ENCODE peak calls at places on chromosomes 5 and 9, in six cellular contexts. G is GM12878; Z is CD8-positive, alpha-beta memory T cell; A is sigmoid colon; L is right atrium auricular region; Q is left ventricle myocardium inferior. C is an unnamed sample.

GRCh38 chr5:96067902-96068614 is 106.4 kb upstream of the ELL2 start:
- DNase-seq in Q (no peak), A (no peak), G (no peak), Z (no peak), L (no peak), C (no peak)

GRCh38 chr9:93813687-93814560 is 141.2 kb downstream of the BARX1 start:
- DNase-seq in G (no peak), Z (no peak), L (no peak), A (no peak), Q (no peak), C (no peak)

GRCh38 chr9:113587471-113588031 is 124.0 kb downstream of the RGS3 start:
- DNase-seq in L (peak; percentile 75), G (no peak), Q (peak; percentile 77), A (peak; percentile 80), Z (no peak), C (peak; percentile 82)

GRCh38 chr5:177128551-177128976 is 5.0 kb upstream of the NSD1 start:
- DNase-seq in L (no peak), Z (no peak), G (no peak), Q (no peak), A (peak; percentile 45), C (peak; percentile 45)

GRCh38 chr5:1054799-1055775 is 46.5 kb downstream of the NKD2 start:
- DNase-seq in Q (peak; percentile 13), Z (no peak), A (no peak), G (no peak), L (no peak), C (peak; percentile 71)

GRCh38 chr5:178201927-178202235 is 2.5 kb upstream of the HNRNPAB start:
- DNase-seq in Q (no peak), Z (no peak), A (peak; percentile 50), L (no peak), G (no peak), C (no peak)

GRCh38 chr9:32551491-32552049 is 557 bp upstream of the SMIM27 start:
- DNase-seq in Q (no peak), Z (peak; percentile 62), A (peak; percentile 70), L (peak; percentile 61), G (peak; percentile 12), C (no peak)

GRCh38 chr5:122126177-122126701 is 3.1 kb upstream of the ZNF474 start:
- DNase-seq in L (no peak), A (no peak), G (no peak), Q (no peak), Z (no peak), C (no peak)

GRCh38 chr9:133954862-133955529 is 37.1 kb downstream of the VAV2 start:
- DNase-seq in G (peak; percentile 59), L (no peak), Z (peak; percentile 32), Q (no peak), A (no peak), C (peak; percentile 56)

GRCh38 chr5:172740483-172741205 is 30.4 kb downstream of the DUSP1 start:
- DNase-seq in G (no peak), Q (peak; percentile 74), L (peak; percentile 89), Z (no peak), A (peak; percentile 94), C (peak; percentile 89)

GRCh38 chr5:17235736-17236330 is 18.4 kb downstream of the BASP1 start:
- DNase-seq in G (no peak), A (no peak), Q (no peak), Z (no peak), L (no peak), C (no peak)

GRCh38 chr5:93794954-93795353 is 53.6 kb upstream of the POU5F2 start:
- DNase-seq in G (no peak), L (no peak), Z (no peak), A (no peak), Q (no peak), C (peak; percentile 40)

GRCh38 chr9:86061972-86062739 is 37.2 kb downstream of the GOLM1 start:
- DNase-seq in A (no peak), G (no peak), L (no peak), Q (no peak), Z (no peak), C (no peak)

GRCh38 chr9:86064220-86064619 is 35.1 kb downstream of the GOLM1 start:
- DNase-seq in A (no peak), G (no peak), Q (no peak), Z (no peak), L (no peak), C (no peak)

GRCh38 chr9:86057491-86057890 is 41.9 kb downstream of the GOLM1 start:
- DNase-seq in L (no peak), A (no peak), G (no peak), Q (no peak), Z (no peak), C (no peak)

DNA sequence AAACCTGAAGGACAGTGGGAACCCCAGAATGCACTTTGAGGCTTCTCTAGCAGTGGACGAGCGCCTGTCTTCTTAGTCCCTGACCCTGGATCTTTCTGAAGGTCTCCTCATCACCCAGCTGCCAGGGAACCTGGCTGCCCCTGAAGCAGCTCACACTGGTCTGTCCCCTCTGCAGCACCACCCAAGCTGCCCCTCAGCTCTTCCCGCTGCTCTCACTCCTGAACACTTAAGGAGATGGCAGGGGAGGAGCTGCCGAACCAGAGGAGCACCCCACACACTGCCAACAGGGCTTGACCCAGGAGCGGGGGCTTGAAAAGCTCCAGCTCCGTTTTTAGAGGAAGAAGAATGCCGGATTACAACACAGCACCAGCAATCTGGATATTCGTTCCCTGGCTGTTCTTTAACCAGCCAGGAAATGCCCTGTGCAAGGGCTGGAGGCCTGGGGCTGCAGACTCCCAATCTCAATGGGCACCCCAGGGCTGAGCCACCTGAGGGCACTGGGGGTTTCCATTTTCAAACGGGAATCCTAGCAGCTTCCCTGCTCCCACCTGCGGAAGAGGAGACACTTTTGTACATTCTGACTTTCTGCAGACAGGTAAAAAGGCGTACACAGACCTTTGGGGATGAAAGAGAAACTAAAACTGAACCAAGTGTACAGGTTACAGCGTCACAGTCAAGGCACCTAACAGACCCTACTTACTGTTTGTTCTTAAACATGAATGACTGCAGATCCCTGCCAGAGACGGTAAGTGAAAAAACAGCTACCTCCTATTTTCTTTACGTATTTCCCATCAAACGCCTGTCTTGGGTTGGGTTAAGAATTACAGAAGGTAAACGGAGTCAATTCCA is 36.3 kb downstream of the GOLM1 start:
- DNase-seq in G (no peak), L (no peak), Z (no peak), A (no peak), Q (no peak), C (no peak)
- H3K4me3 ChIP-seq in G (no peak overlapping the region), L (no peak overlapping the region), Z (no peak overlapping the region), A (no peak overlapping the region), Q (no peak overlapping the region), C (peak overlapping the region; percentile 47)

GRCh38 chr5:73157399-73158303 is 15.3 kb upstream of the TMEM174 start:
- DNase-seq in L (no peak), A (no peak), Z (no peak), G (no peak), Q (no peak), C (no peak)

GRCh38 chr5:73155541-73156222 is 17.3 kb upstream of the TMEM174 start:
- DNase-seq in A (no peak), Z (no peak), G (no peak), Q (no peak), L (no peak), C (no peak)

GRCh38 chr5:73158313-73158712 is 14.7 kb upstream of the TMEM174 start:
- DNase-seq in Z (no peak), A (no peak), Q (no peak), L (no peak), G (no peak), C (no peak)

GRCh38 chr5:73154607-73155006 is 18.4 kb upstream of the TMEM174 start:
- DNase-seq in L (no peak), A (no peak), G (no peak), Z (no peak), Q (no peak), C (no peak)

DNA sequence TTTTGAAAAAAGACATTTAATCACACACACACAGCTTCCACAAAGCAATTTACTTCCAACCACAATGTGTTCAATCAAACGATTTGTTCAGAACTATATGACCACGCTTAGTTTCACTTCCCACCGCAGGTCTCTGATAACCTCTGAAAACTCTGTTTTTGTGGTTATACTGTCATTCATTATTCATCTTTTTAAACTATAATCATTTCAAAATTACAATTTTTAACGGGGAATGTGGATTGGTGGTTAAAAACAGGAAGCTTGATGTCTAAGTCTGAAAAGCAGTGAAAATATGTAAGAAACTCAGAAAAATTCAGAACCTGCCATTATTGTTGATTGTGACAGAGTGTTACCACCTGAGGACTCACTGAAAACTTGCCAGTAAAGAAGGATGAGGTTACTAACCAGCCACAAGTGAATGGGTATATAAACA is 12.7 kb upstream of the TMEM174 start:
- DNase-seq in A (no peak), G (peak; percentile 62), Q (no peak), Z (peak; percentile 59), L (no peak), C (no peak)
- H3K4me3 ChIP-seq in A (no peak overlapping the region), G (no peak overlapping the region), Q (no peak overlapping the region), Z (no peak overlapping the region), L (no peak overlapping the region), C (no peak overlapping the region)

DNA sequence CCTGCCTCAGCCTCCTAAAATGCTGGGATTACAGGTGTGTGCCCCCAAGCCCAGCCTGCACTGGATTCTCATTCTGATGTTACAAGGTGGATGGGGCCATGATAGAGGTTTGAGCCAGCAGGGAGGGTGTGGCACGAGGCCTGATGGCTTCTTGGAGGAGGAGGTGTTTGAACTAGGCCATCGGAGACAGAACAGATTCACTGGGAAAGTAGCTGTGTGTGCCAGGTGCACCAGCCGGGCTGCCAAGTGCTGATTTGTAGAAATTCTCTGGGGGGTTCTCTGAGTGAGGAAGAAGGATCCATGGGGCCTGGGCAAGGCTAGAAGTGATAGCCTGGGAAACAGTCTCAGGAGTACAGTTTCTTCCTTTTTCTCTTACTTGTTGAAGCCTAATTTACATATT is 31.2 kb upstream of the STXBP1 start:
- DNase-seq in G (no peak), A (no peak), L (no peak), Z (no peak), Q (no peak), C (no peak)
- H3K4me3 ChIP-seq in G (no peak overlapping the region), A (no peak overlapping the region), L (no peak overlapping the region), Z (no peak overlapping the region), Q (no peak overlapping the region), C (no peak overlapping the region)

DNA sequence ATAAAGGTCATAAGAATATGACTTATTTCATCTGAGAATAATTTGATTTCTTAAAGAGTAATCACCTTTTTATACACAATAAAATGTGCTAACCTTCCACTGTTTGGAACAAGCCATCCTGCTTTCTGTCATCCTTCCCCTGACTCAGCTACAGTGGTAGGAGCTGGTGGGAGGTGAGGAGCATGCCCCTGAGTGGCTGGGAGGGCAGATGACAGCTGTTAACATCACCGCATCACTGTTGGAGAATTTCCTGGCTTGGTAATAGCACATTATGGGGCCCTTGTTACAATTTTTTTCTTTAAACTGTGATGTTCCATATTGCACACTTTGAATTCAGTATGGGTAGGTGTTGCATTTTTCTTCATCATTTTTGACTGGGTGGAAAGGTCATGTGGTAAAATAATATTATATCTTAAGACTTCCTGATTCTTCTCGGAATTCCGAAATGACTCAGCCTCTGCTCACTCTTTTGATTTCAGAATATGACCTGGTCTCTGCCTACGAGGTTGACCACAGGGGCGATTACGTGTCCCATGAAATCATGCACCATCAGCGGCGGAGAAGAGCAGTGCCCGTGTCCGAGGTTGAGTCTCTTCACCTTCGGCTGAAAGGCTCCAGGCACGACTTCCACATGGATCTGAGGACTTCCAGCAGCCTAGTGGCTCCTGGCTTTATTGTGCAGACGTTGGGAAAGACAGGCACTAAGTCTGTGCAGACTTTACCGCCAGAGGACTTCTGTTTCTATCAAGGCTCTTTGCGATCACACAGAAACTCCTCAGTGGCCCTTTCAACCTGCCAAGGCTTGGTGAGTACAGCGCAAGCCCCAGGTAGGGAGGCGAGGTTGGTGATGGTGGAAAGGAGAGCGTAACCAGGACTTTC is 5.8 kb downstream of the ADAMTS16 start:
- DNase-seq in Q (no peak), A (no peak), L (no peak), Z (no peak), G (no peak), C (no peak)
- H3K4me3 ChIP-seq in Q (no peak overlapping the region), A (no peak overlapping the region), L (no peak overlapping the region), Z (no peak overlapping the region), G (no peak overlapping the region), C (no peak overlapping the region)

C was measured in kidney.